ENCODE peak calls at places on chromosomes 13 and 19, in five cellular contexts. S is heart right ventricle; A is tibial nerve; K is cardiac muscle cell; C is CD8-positive, alpha-beta T cell. I is an unnamed sample. For H3K4me1, the result is how much of the 10 kb centered on the place peaks cover.

GRCh38 chr19:17079710-17080440 is 4.3 kb downstream of the MYO9B start:
- DNase-seq in S (peak), A (peak), K (peak), C (peak), I (peak)

GRCh38 chr13:50588736-50589135 is 254.8 kb downstream of the DLEU7 start:
- DNase-seq in S (no peak), A (no peak), K (no peak), C (no peak), I (no peak)

GRCh38 chr19:23943411-23943810 is 28.7 kb downstream of the ZNF726 start:
- DNase-seq in S (no peak), A (no peak), K (no peak), C (no peak), I (no peak)

GRCh38 chr13:106507560-106508274 is 27.7 kb downstream of the EFNB2 start:
- DNase-seq in S (no peak), A (no peak), K (no peak), C (no peak), I (peak)

GRCh38 chr13:87172166-87172825 is 498.9 kb upstream of the SLITRK5 start:
- DNase-seq in S (no peak), A (no peak), K (no peak), C (no peak), I (no peak)

GRCh38 chr13:90717451-90717936 is 630.0 kb upstream of the MIR17HG start:
- DNase-seq in S (no peak), A (no peak), K (peak), C (no peak), I (no peak)

GRCh38 chr13:53301449-53301848 is 272.8 kb downstream of the OLFM4 start:
- DNase-seq in S (no peak), A (no peak), K (no peak), C (no peak), I (no peak)

GRCh38 chr19:32392946-32393345 is 12.6 kb upstream of the DPY19L3 start:
- DNase-seq in S (no peak), A (no peak), K (peak), C (no peak), I (no peak)

GRCh38 chr19:3389876-3390361 is 23.5 kb downstream of the NFIC start:
- DNase-seq in S (no peak), A (no peak), K (peak), C (no peak), I (no peak)

GRCh38 chr19:4108767-4109625 is 14.9 kb downstream of the MAP2K2 start:
- DNase-seq in S (no peak), A (no peak), K (no peak), C (peak), I (no peak)

GRCh38 chr19:3210347-3211017 is 14.0 kb upstream of the CELF5 start:
- DNase-seq in S (peak), A (no peak), K (peak), C (peak), I (peak)

GRCh38 chr19:3343619-3344502 is 22.5 kb upstream of the NFIC start:
- DNase-seq in S (peak), A (peak), K (no peak), C (peak), I (peak)

GRCh38 chr13:48816696-48817095 is 159.0 kb upstream of the FNDC3A start:
- DNase-seq in S (no peak), A (no peak), K (no peak), C (no peak), I (no peak)

GRCh38 chr19:46601318-46602224 is at the start of gene CALM3:
- DNase-seq in S (no peak), A (no peak), K (no peak), C (no peak), I (no peak)

GRCh38 chr13:45473627-45474026 is 8.9 kb downstream of the COG3 start:
- DNase-seq in S (no peak), A (no peak), K (peak), C (peak), I (no peak)

GRCh38 chr13:31149604-31150003 is 12.1 kb downstream of the HSPH1 start:
- DNase-seq in S (no peak), A (no peak), K (no peak), C (no peak), I (no peak)

GRCh38 chr19:56832352-56832928 is 8.1 kb downstream of the PEG3 start:
- DNase-seq in S (no peak), A (no peak), K (no peak), C (no peak), I (no peak)

GRCh38 chr13:27953671-27954405 is 15.3 kb downstream of the CDX2 start:
- DNase-seq in S (peak), A (peak), K (peak), C (peak), I (no peak)

GRCh38 chr19:35316560-35316959 is 12.4 kb upstream of the CD22 start:
- DNase-seq in S (no peak), A (no peak), K (no peak), C (no peak), I (no peak)

GRCh38 chr13:24228852-24229458 is 68.4 kb downstream of the SPATA13 start:
- DNase-seq in S (no peak), A (no peak), K (peak), C (peak), I (no peak)

GRCh38 chr19:55479451-55480230 is 3.2 kb downstream of the ZNF628 start:
- DNase-seq in S (no peak), A (no peak), K (no peak), C (no peak), I (no peak)

GRCh38 chr19:51364200-51365106 is 1.7 kb downstream of the ETFB start:
- DNase-seq in S (no peak), A (no peak), K (no peak), C (no peak), I (no peak)

GRCh38 chr19:33194884-33195710 is 967 bp downstream of the LRP3 start:
- DNase-seq in S (no peak), A (no peak), K (peak), C (no peak), I (peak)

GRCh38 chr13:51420681-51421476 is 32.0 kb downstream of the INTS6 start:
- DNase-seq in S (no peak), A (no peak), K (no peak), C (no peak), I (no peak)

GRCh38 chr13:113452942-113453901 is at the start of gene ADPRHL1:
- DNase-seq in S (peak), A (no peak), K (peak), C (no peak), I (no peak)
- H3K4me1 ChIP-seq in S (under half), A (under half), K (half or more), C (under half), I (under half)

GRCh38 chr19:1274081-1274851 is 1.1 kb upstream of the FAM174C start:
- DNase-seq in S (no peak), A (no peak), K (no peak), C (no peak), I (no peak)
- H3K4me3 ChIP-seq in S (peak), A (peak), K (peak), C (no peak), I (peak)

GRCh38 chr19:49845433-49845832 is 5.5 kb upstream of the PTOV1 start:
- DNase-seq in S (no peak), A (no peak), K (no peak), C (no peak), I (no peak)
- H3K4me1 ChIP-seq in S (under half), A (under half), K (under half), C (under half), I (under half)

GRCh38 chr19:14731200-14731599 is 41.4 kb downstream of the ZNF333 start:
- DNase-seq in S (no peak), A (no peak), K (no peak), C (no peak), I (no peak)
- H3K4me3 ChIP-seq in S (no peak), A (no peak), K (no peak), C (no peak), I (no peak)

I was measured in RWPE2.